ENCODE peak calls at places on chromosomes 13 and 19, in six cellular contexts. C, B, R, S, H and I are unnamed samples.
A peak's percentile ranks its signal among the peaks of the same experiment; 100 is the strongest.

GRCh38 chr19:5603626-5604025 is 18.9 kb downstream of the SAFB2 start:
- DNase-seq in S (no peak), C (no peak), R (no peak), B (no peak), H (no peak), I (no peak)

GRCh38 chr13:113862191-113862765 is 1.6 kb downstream of the GAS6 start:
- DNase-seq in H (no peak), S (no peak), R (no peak), C (no peak), B (no peak), I (no peak)

GRCh38 chr19:18915639-18916038 is 3.5 kb downstream of the COPE start:
- DNase-seq in H (no peak), S (peak; percentile 38), B (no peak), C (no peak), R (no peak), I (peak; percentile 39)

GRCh38 chr19:30666301-30666803 is 294.2 kb downstream of the ZNF536 start:
- DNase-seq in B (no peak), H (no peak), S (peak; percentile 29), C (no peak), R (no peak), I (peak; percentile 46)

GRCh38 chr13:96899946-96900345 is 94.3 kb downstream of the OXGR1 start:
- DNase-seq in R (no peak), H (no peak), B (no peak), C (no peak), S (no peak), I (no peak)

GRCh38 chr19:5934779-5935472 is 20.9 kb downstream of the CAPS start:
- DNase-seq in S (peak; percentile 73), C (no peak), H (no peak), B (no peak), R (peak; percentile 37), I (no peak)

GRCh38 chr13:99307648-99308339 is 595 bp upstream of the GPR183 start:
- DNase-seq in R (peak; percentile 74), S (peak; percentile 61), H (no peak), B (no peak), C (no peak), I (peak; percentile 41)

GRCh38 chr19:58554494-58555368 is at the start of gene CHMP2A:
- DNase-seq in S (peak; percentile 96), B (peak; percentile 93), H (no peak), C (peak; percentile 97), R (peak; percentile 98), I (peak; percentile 99)

GRCh38 chr13:53501387-53501786 is 472.8 kb downstream of the OLFM4 start:
- DNase-seq in H (no peak), C (no peak), B (no peak), S (no peak), R (no peak), I (no peak)

GRCh38 chr19:16296713-16297112 is 27.9 kb upstream of the KLF2 start:
- DNase-seq in S (no peak), H (no peak), C (no peak), R (no peak), B (no peak), I (no peak)

GRCh38 chr19:10501971-10502523 is 1.1 kb downstream of the KEAP1 start:
- DNase-seq in R (peak; percentile 87), S (peak; percentile 47), B (peak; percentile 37), H (no peak), C (no peak), I (peak; percentile 89)

GRCh38 chr13:42283574-42283973 is 11.6 kb downstream of the AKAP11 start:
- DNase-seq in C (no peak), R (no peak), B (no peak), S (no peak), H (no peak), I (peak; percentile 13)

GRCh38 chr19:5893907-5894703 is 9.5 kb downstream of the NDUFA11 start:
- DNase-seq in B (no peak), C (no peak), S (no peak), H (no peak), R (no peak), I (no peak)

GRCh38 chr13:98416408-98416807 is 160.5 kb downstream of the STK24 start:
- DNase-seq in S (no peak), R (peak; percentile 88), H (no peak), C (no peak), B (no peak), I (peak; percentile 76)

GRCh38 chr19:16037424-16038195 is 38.7 kb upstream of the TPM4 start:
- DNase-seq in R (no peak), C (no peak), S (no peak), B (no peak), H (no peak), I (no peak)

GRCh38 chr19:58042709-58043340 is 9.0 kb downstream of the ZSCAN1 start:
- DNase-seq in C (no peak), S (no peak), B (no peak), R (no peak), H (no peak), I (no peak)

GRCh38 chr19:16571689-16572331 is 405 bp downstream of the SLC35E1 start:
- DNase-seq in H (no peak), R (no peak), B (no peak), S (no peak), C (no peak), I (peak; percentile 51)

GRCh38 chr19:7982651-7983099 is 22.8 kb downstream of the ELAVL1 start:
- DNase-seq in H (no peak), C (no peak), S (no peak), B (no peak), R (no peak), I (no peak)

GRCh38 chr19:41707871-41708371 is 505 bp upstream of the CEACAM5 start:
- DNase-seq in B (no peak), C (peak; percentile 64), S (no peak), R (no peak), H (no peak), I (peak; percentile 13)

GRCh38 chr19:16263115-16263839 is 61.3 kb upstream of the KLF2 start:
- DNase-seq in H (no peak), R (no peak), B (no peak), S (no peak), C (no peak), I (peak; percentile 11)

GRCh38 chr19:33299061-33299665 is 3.2 kb downstream of the CEBPA start:
- DNase-seq in B (no peak), H (no peak), S (no peak), C (no peak), R (no peak), I (peak; percentile 9)

GRCh38 chr19:44725251-44725650 is 23.3 kb upstream of the BCL3 start:
- DNase-seq in S (no peak), C (no peak), B (no peak), H (no peak), R (no peak), I (peak; percentile 90)

GRCh38 chr13:37194428-37194861 is 89.0 kb upstream of the CSNK1A1L start:
- DNase-seq in S (peak; percentile 77), H (no peak), R (no peak), C (no peak), B (no peak), I (no peak)

GRCh38 chr13:95724252-95724651 is 47.3 kb downstream of the DNAJC3 start:
- DNase-seq in S (peak; percentile 7), B (no peak), C (no peak), H (no peak), R (no peak), I (no peak)

GRCh38 chr13:36297259-36297599 is 385 bp downstream of the CCDC169 start:
- DNase-seq in R (no peak), H (no peak), B (no peak), S (peak; percentile 51), C (no peak), I (no peak)

DNA sequence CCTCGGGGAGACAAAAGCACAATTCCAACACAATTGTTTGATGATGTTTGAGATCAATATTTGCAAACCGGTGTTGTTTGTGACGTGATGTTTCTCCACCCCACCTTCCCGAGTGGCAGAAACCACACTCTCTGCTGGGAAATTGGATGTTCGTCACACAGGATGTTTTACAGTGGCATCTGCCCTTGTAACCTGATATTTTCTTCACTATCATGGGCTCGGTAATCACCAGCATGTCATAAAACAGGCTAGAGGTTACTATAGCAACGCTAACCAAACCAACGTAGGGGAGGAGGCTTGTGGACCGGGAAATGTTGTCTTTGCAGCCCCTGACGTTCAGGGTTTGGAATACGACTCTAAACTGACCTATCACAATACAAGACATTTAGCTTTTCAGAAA is 454.5 kb downstream of the IRS2 start:
- DNase-seq in H (no peak), B (no peak), C (no peak), S (peak; percentile 2), R (no peak), I (no peak)
- H3K4me3 ChIP-seq in H (no peak overlapping the region), B (no peak overlapping the region), C (no peak overlapping the region), S (no peak overlapping the region), R (no peak overlapping the region), I (no peak overlapping the region)

GRCh38 chr13:67227131-67227983 is 2.8 kb downstream of the PCDH9 start:
- DNase-seq in R (no peak), H (no peak), B (no peak), C (no peak), S (no peak), I (no peak)

GRCh38 chr13:67228909-67229308 is 1.2 kb downstream of the PCDH9 start:
- DNase-seq in S (no peak), C (no peak), H (no peak), R (no peak), B (no peak), I (no peak)

GRCh38 chr13:67226686-67227085 is 3.5 kb downstream of the PCDH9 start:
- DNase-seq in S (no peak), B (no peak), H (no peak), R (no peak), C (no peak), I (no peak)

GRCh38 chr13:67229438-67230242 is 496 bp downstream of the PCDH9 start:
- DNase-seq in B (no peak), S (no peak), C (no peak), R (no peak), H (no peak), I (no peak)

DNA sequence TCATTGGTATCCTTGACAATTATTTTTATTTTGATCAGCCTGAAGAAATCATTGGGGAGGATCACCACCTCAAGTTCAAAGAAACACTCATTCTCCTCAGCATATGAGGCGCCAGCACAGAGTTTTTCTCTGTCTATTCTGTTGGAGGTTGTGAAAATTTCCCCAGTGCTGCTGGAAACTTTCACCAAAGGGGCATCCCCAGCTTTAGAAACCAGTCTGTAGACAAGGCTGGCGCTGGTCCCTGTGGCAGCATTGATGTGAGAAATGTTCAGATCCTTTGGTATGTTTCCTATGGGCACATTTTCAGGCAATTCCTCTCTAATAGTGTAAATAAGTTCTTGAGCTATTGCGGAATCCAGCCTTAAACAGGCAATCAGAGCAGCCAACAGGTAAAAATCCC is 2.1 kb downstream of the PCDH9 start:
- DNase-seq in C (no peak), H (no peak), B (no peak), S (no peak), R (no peak), I (no peak)
- H3K4me3 ChIP-seq in C (peak overlapping the region; percentile 4), H (no peak overlapping the region), B (peak overlapping the region; percentile 92), S (peak overlapping the region; percentile 86), R (no peak overlapping the region), I (no peak overlapping the region)

GRCh38 chr13:49253997-49254396 is 6.3 kb downstream of the CDADC1 start:
- DNase-seq in R (no peak), B (no peak), H (no peak), C (no peak), S (no peak), I (no peak)
- H3K4me3 ChIP-seq in R (no peak overlapping the region), B (no peak overlapping the region), H (no peak overlapping the region), C (no peak overlapping the region), S (no peak overlapping the region), I (no peak overlapping the region)

DNA sequence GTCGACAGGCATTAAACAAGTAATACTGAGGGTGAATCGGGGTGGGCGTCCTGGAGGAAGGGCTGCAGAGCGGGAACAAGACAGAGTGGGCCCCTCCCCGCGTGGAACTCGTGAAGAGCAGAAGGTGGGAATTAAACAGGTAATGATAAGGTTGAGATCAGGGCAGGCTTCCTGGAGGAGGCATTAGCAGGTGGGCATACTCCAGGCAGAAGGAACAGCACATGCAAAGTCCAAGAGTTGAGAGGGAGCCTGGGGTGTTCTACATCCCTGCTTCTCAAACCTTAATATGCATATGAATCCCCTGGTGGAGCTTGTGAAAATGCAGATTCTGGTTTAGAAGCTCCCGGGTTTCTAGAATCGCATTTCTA is 23.3 kb downstream of the SLC8A2 start:
- DNase-seq in S (no peak), R (no peak), B (no peak), H (no peak), C (no peak), I (no peak)
- H3K4me3 ChIP-seq in S (no peak overlapping the region), R (no peak overlapping the region), B (no peak overlapping the region), H (no peak overlapping the region), C (no peak overlapping the region), I (no peak overlapping the region)